ENCODE peak calls at places on chromosomes 2 and 18, in seven cellular contexts. One of them, this sample, is unnamed.

GRCh38 chr2:234300932-234301823 is 195.7 kb downstream of the ARL4C start:
- DNase-seq in HepG2: no peak
- DNase-seq in H1: no peak
- DNase-seq in esophagus muscularis mucosa: no peak
- DNase-seq in GM12878: no peak
- DNase-seq in sigmoid colon: no peak
- DNase-seq in transverse colon: no peak
- DNase-seq in this sample: no peak

GRCh38 chr2:208213508-208214120 is 23.8 kb upstream of the C2orf80 start:
- DNase-seq in HepG2: no peak
- DNase-seq in H1: no peak
- DNase-seq in esophagus muscularis mucosa: no peak
- DNase-seq in GM12878: no peak
- DNase-seq in sigmoid colon: no peak
- DNase-seq in transverse colon: no peak
- DNase-seq in this sample: no peak

GRCh38 chr18:79525556-79526467 is 130.1 kb downstream of the NFATC1 start:
- DNase-seq in HepG2: no peak
- DNase-seq in H1: no peak
- DNase-seq in esophagus muscularis mucosa: no peak
- DNase-seq in GM12878: no peak
- DNase-seq in sigmoid colon: peak; percentile 91
- DNase-seq in transverse colon: peak; percentile 28
- DNase-seq in this sample: peak; percentile 71

GRCh38 chr2:204608261-204608660 is 63.0 kb downstream of the PARD3B start:
- DNase-seq in HepG2: no peak
- DNase-seq in H1: no peak
- DNase-seq in esophagus muscularis mucosa: no peak
- DNase-seq in GM12878: no peak
- DNase-seq in sigmoid colon: no peak
- DNase-seq in transverse colon: no peak
- DNase-seq in this sample: no peak

GRCh38 chr2:44975571-44976450 is 33.4 kb downstream of the SIX2 start:
- DNase-seq in HepG2: no peak
- DNase-seq in H1: no peak
- DNase-seq in esophagus muscularis mucosa: no peak
- DNase-seq in GM12878: no peak
- DNase-seq in sigmoid colon: no peak
- DNase-seq in transverse colon: no peak
- DNase-seq in this sample: no peak

GRCh38 chr2:8761529-8762164 is 75.8 kb downstream of the KIDINS220 start:
- DNase-seq in HepG2: peak; percentile 36
- DNase-seq in H1: no peak
- DNase-seq in esophagus muscularis mucosa: no peak
- DNase-seq in GM12878: peak; percentile 35
- DNase-seq in sigmoid colon: no peak
- DNase-seq in transverse colon: no peak
- DNase-seq in this sample: no peak

GRCh38 chr2:169732583-169733358 is 861 bp upstream of the KLHL23 start:
- DNase-seq in HepG2: peak; percentile 68
- DNase-seq in H1: no peak
- DNase-seq in esophagus muscularis mucosa: peak; percentile 89
- DNase-seq in GM12878: no peak
- DNase-seq in sigmoid colon: no peak
- DNase-seq in transverse colon: no peak
- DNase-seq in this sample: no peak

GRCh38 chr2:239955086-239955988 is 69.8 kb downstream of the NDUFA10 start:
- DNase-seq in HepG2: no peak
- DNase-seq in H1: no peak
- DNase-seq in esophagus muscularis mucosa: no peak
- DNase-seq in GM12878: no peak
- DNase-seq in sigmoid colon: no peak
- DNase-seq in transverse colon: no peak
- DNase-seq in this sample: no peak

GRCh38 chr2:8202139-8202538 is 479.7 kb upstream of the ID2 start:
- DNase-seq in HepG2: no peak
- DNase-seq in H1: no peak
- DNase-seq in esophagus muscularis mucosa: no peak
- DNase-seq in GM12878: peak; percentile 71
- DNase-seq in sigmoid colon: no peak
- DNase-seq in transverse colon: no peak
- DNase-seq in this sample: no peak

GRCh38 chr2:73069855-73070650 is 1.5 kb downstream of the SFXN5 start:
- DNase-seq in HepG2: peak; percentile 30
- DNase-seq in H1: no peak
- DNase-seq in esophagus muscularis mucosa: no peak
- DNase-seq in GM12878: no peak
- DNase-seq in sigmoid colon: no peak
- DNase-seq in transverse colon: no peak
- DNase-seq in this sample: no peak

GRCh38 chr2:118249531-118249930 is 161.3 kb downstream of the INSIG2 start:
- DNase-seq in HepG2: no peak
- DNase-seq in H1: no peak
- DNase-seq in esophagus muscularis mucosa: no peak
- DNase-seq in GM12878: peak; percentile 64
- DNase-seq in sigmoid colon: no peak
- DNase-seq in transverse colon: no peak
- DNase-seq in this sample: no peak

GRCh38 chr2:3260959-3261358 is 116.7 kb downstream of the EIPR1 start:
- DNase-seq in HepG2: no peak
- DNase-seq in H1: no peak
- DNase-seq in esophagus muscularis mucosa: no peak
- DNase-seq in GM12878: no peak
- DNase-seq in sigmoid colon: no peak
- DNase-seq in transverse colon: no peak
- DNase-seq in this sample: no peak

GRCh38 chr2:8133331-8133730 is 548.5 kb upstream of the ID2 start:
- DNase-seq in HepG2: no peak
- DNase-seq in H1: no peak
- DNase-seq in esophagus muscularis mucosa: no peak
- DNase-seq in GM12878: no peak
- DNase-seq in sigmoid colon: no peak
- DNase-seq in transverse colon: no peak
- DNase-seq in this sample: no peak

GRCh38 chr2:12705742-12706141 is 11.0 kb upstream of the TRIB2 start:
- DNase-seq in HepG2: no peak
- DNase-seq in H1: no peak
- DNase-seq in esophagus muscularis mucosa: peak; percentile 26
- DNase-seq in GM12878: no peak
- DNase-seq in sigmoid colon: no peak
- DNase-seq in transverse colon: no peak
- DNase-seq in this sample: no peak

GRCh38 chr18:30121397-30121796 is 921.1 kb downstream of the DSC3 start:
- DNase-seq in HepG2: no peak
- DNase-seq in H1: no peak
- DNase-seq in esophagus muscularis mucosa: no peak
- DNase-seq in GM12878: no peak
- DNase-seq in sigmoid colon: no peak
- DNase-seq in transverse colon: no peak
- DNase-seq in this sample: no peak

GRCh38 chr18:79853303-79853992 is 55.7 kb downstream of the KCNG2 start:
- DNase-seq in HepG2: no peak
- DNase-seq in H1: no peak
- DNase-seq in esophagus muscularis mucosa: peak; percentile 86
- DNase-seq in GM12878: no peak
- DNase-seq in sigmoid colon: no peak
- DNase-seq in transverse colon: no peak
- DNase-seq in this sample: no peak

GRCh38 chr2:220353897-220354296 is 726.5 kb downstream of the SLC4A3 start:
- DNase-seq in HepG2: no peak
- DNase-seq in H1: no peak
- DNase-seq in esophagus muscularis mucosa: no peak
- DNase-seq in GM12878: no peak
- DNase-seq in sigmoid colon: no peak
- DNase-seq in transverse colon: no peak
- DNase-seq in this sample: no peak

GRCh38 chr2:151976945-151977353 is 121.9 kb downstream of the CACNB4 start:
- DNase-seq in HepG2: no peak
- DNase-seq in H1: no peak
- DNase-seq in esophagus muscularis mucosa: no peak
- DNase-seq in GM12878: peak; percentile 40
- DNase-seq in sigmoid colon: no peak
- DNase-seq in transverse colon: no peak
- DNase-seq in this sample: no peak

GRCh38 chr2:136986605-136987221 is 221.4 kb downstream of the THSD7B start:
- DNase-seq in HepG2: no peak
- DNase-seq in H1: no peak
- DNase-seq in esophagus muscularis mucosa: no peak
- DNase-seq in GM12878: no peak
- DNase-seq in sigmoid colon: no peak
- DNase-seq in transverse colon: no peak
- DNase-seq in this sample: no peak
- TF ChIP-seq EP300 in HepG2: no peak
- TF ChIP-seq EP300 in H1: no peak
- TF ChIP-seq EP300 in esophagus muscularis mucosa: no peak
- TF ChIP-seq EP300 in GM12878: no peak
- TF ChIP-seq EP300 in sigmoid colon: no peak
- TF ChIP-seq EP300 in transverse colon: no peak
- TF ChIP-seq EP300 in this sample: no peak

GRCh38 chr2:10716581-10716980 is 4.8 kb upstream of the ATP6V1C2 start:
- DNase-seq in HepG2: no peak
- DNase-seq in H1: no peak
- DNase-seq in esophagus muscularis mucosa: no peak
- DNase-seq in GM12878: no peak
- DNase-seq in sigmoid colon: no peak
- DNase-seq in transverse colon: no peak
- DNase-seq in this sample: no peak

GRCh38 chr2:10721344-10722251 is at the start of gene ATP6V1C2:
- DNase-seq in HepG2: no peak
- DNase-seq in H1: no peak
- DNase-seq in esophagus muscularis mucosa: no peak
- DNase-seq in GM12878: no peak
- DNase-seq in sigmoid colon: no peak
- DNase-seq in transverse colon: peak; percentile 78
- DNase-seq in this sample: peak; percentile 78

GRCh38 chr2:10720983-10721343 is 467 bp upstream of the ATP6V1C2 start:
- DNase-seq in HepG2: no peak
- DNase-seq in H1: no peak
- DNase-seq in esophagus muscularis mucosa: no peak
- DNase-seq in GM12878: no peak
- DNase-seq in sigmoid colon: no peak
- DNase-seq in transverse colon: peak; percentile 21
- DNase-seq in this sample: no peak

GRCh38 chr2:10720306-10720705 is 1.1 kb upstream of the ATP6V1C2 start:
- DNase-seq in HepG2: no peak
- DNase-seq in H1: no peak
- DNase-seq in esophagus muscularis mucosa: no peak
- DNase-seq in GM12878: no peak
- DNase-seq in sigmoid colon: no peak
- DNase-seq in transverse colon: no peak
- DNase-seq in this sample: no peak

DNA sequence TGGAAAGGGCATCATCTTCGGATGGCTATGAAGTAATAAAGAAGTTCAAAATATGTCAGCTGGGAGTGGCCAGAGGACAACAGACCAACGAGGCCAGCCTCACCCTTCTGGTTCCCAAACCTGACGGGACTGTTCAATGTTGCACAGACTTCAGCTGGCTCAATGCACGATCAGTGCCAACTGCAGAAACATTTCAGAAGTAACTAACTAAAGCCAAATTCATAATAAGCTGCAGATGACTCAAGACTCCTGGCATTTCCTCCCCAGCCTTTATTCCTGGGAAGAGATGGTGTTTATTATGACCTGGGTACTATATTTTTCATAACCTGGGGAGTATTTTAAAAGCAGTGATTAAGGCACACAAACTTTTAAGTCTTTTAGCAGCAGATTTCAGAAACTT is 3.8 kb upstream of the ATP6V1C2 start:
- DNase-seq in HepG2: no peak
- DNase-seq in H1: no peak
- DNase-seq in esophagus muscularis mucosa: no peak
- DNase-seq in GM12878: no peak
- DNase-seq in sigmoid colon: no peak
- DNase-seq in transverse colon: no peak
- DNase-seq in this sample: no peak
- TF ChIP-seq POLR2AphosphoS5 in HepG2: no peak
- TF ChIP-seq POLR2AphosphoS5 in H1: no peak
- TF ChIP-seq POLR2AphosphoS5 in esophagus muscularis mucosa: no peak
- TF ChIP-seq POLR2AphosphoS5 in GM12878: no peak
- TF ChIP-seq POLR2AphosphoS5 in sigmoid colon: no peak
- TF ChIP-seq POLR2AphosphoS5 in transverse colon: no peak
- TF ChIP-seq POLR2AphosphoS5 in this sample: no peak

GRCh38 chr2:217641987-217642386 is 360.8 kb downstream of the TNS1 start:
- DNase-seq in HepG2: no peak
- DNase-seq in H1: no peak
- DNase-seq in esophagus muscularis mucosa: no peak
- DNase-seq in GM12878: no peak
- DNase-seq in sigmoid colon: no peak
- DNase-seq in transverse colon: no peak
- DNase-seq in this sample: no peak

GRCh38 chr2:217645891-217646290 is 356.9 kb downstream of the TNS1 start:
- DNase-seq in HepG2: no peak
- DNase-seq in H1: no peak
- DNase-seq in esophagus muscularis mucosa: no peak
- DNase-seq in GM12878: no peak
- DNase-seq in sigmoid colon: no peak
- DNase-seq in transverse colon: no peak
- DNase-seq in this sample: no peak

GRCh38 chr2:217642944-217643343 is 359.9 kb downstream of the TNS1 start:
- DNase-seq in HepG2: no peak
- DNase-seq in H1: no peak
- DNase-seq in esophagus muscularis mucosa: no peak
- DNase-seq in GM12878: no peak
- DNase-seq in sigmoid colon: no peak
- DNase-seq in transverse colon: no peak
- DNase-seq in this sample: no peak

GRCh38 chr2:217647226-217647625 is 355.6 kb downstream of the TNS1 start:
- DNase-seq in HepG2: no peak
- DNase-seq in H1: no peak
- DNase-seq in esophagus muscularis mucosa: no peak
- DNase-seq in GM12878: no peak
- DNase-seq in sigmoid colon: no peak
- DNase-seq in transverse colon: no peak
- DNase-seq in this sample: no peak

DNA sequence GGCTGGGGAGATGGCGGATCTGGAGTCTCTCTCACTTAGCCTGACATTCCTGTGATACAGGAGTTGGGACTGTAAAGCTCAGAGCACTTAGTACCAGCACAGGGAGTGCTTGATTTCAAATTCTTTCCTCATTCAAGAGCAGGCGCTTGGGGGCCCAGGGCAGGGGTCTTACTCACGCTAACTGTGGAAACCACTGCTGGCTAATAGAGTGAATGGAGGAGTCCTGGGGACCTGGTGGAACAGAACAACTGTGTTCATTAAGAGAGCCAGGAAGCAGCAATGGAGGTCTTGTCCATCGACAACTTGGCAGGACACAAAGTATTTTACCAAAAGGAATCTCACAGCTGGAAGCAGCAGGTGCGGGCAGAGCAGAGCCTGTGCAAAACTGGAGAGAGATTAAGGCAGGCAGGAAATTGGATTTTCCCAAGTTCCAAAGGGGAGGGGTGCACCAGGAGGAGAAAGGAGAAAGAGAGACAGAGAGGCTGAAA is 358.9 kb downstream of the TNS1 start:
- DNase-seq in HepG2: no peak
- DNase-seq in H1: no peak
- DNase-seq in esophagus muscularis mucosa: no peak
- DNase-seq in GM12878: no peak
- DNase-seq in sigmoid colon: no peak
- DNase-seq in transverse colon: no peak
- DNase-seq in this sample: no peak
- TF ChIP-seq EP300 in HepG2: no peak
- TF ChIP-seq EP300 in H1: no peak
- TF ChIP-seq EP300 in esophagus muscularis mucosa: no peak
- TF ChIP-seq EP300 in GM12878: no peak
- TF ChIP-seq EP300 in sigmoid colon: no peak
- TF ChIP-seq EP300 in transverse colon: no peak
- TF ChIP-seq EP300 in this sample: no peak

GRCh38 chr2:236512902-236513433 is 56.7 kb upstream of the ACKR3 start:
- DNase-seq in HepG2: peak; percentile 23
- DNase-seq in H1: peak; percentile 53
- DNase-seq in esophagus muscularis mucosa: no peak
- DNase-seq in GM12878: peak; percentile 45
- DNase-seq in sigmoid colon: peak; percentile 73
- DNase-seq in transverse colon: peak; percentile 58
- DNase-seq in this sample: peak; percentile 69
- TF ChIP-seq POLR2AphosphoS5 in HepG2: no peak
- TF ChIP-seq POLR2AphosphoS5 in H1: no peak
- TF ChIP-seq POLR2AphosphoS5 in esophagus muscularis mucosa: no peak
- TF ChIP-seq POLR2AphosphoS5 in GM12878: no peak
- TF ChIP-seq POLR2AphosphoS5 in sigmoid colon: no peak
- TF ChIP-seq POLR2AphosphoS5 in transverse colon: no peak
- TF ChIP-seq POLR2AphosphoS5 in this sample: peak; percentile 18

This sample was measured in stomach.